ENCODE peak calls at places on chromosome 7, in five cellular contexts. M, T, H, D and J are unnamed samples. For H3K36me3 and H3K4me1, the result is how much of the 10 kb centered on the place peaks cover.

GRCh38 chr7:65923321-65923720 is 50.4 kb downstream of the VKORC1L1 start:
- DNase-seq in M (no peak), T (no peak), H (no peak), D (no peak), J (no peak)

GRCh38 chr7:411677-412312 is 107.9 kb downstream of the PDGFA start:
- DNase-seq in M (no peak), T (no peak), H (no peak), D (no peak), J (no peak)

GRCh38 chr7:129263168-129263567 is 38.3 kb downstream of the AHCYL2 start:
- DNase-seq in M (no peak), T (no peak), H (no peak), D (no peak), J (no peak)

GRCh38 chr7:112190120-112190519 is 16.1 kb downstream of the DOCK4 start:
- DNase-seq in M (no peak), T (no peak), H (no peak), D (no peak), J (no peak)

GRCh38 chr7:333399-333776 is 43.4 kb downstream of the FOXL3 start:
- DNase-seq in M (no peak), T (no peak), H (peak), D (no peak), J (no peak)

GRCh38 chr7:27999829-28000228 is 180.8 kb downstream of the JAZF1 start:
- DNase-seq in M (no peak), T (no peak), H (no peak), D (no peak), J (no peak)

GRCh38 chr7:128005117-128005516 is 26.1 kb downstream of the LRRC4 start:
- DNase-seq in M (no peak), T (peak), H (no peak), D (no peak), J (no peak)

GRCh38 chr7:138116156-138116555 is 39.9 kb downstream of the AKR1D1 start:
- DNase-seq in M (no peak), T (no peak), H (no peak), D (no peak), J (no peak)

GRCh38 chr7:116672596-116673503 is 854 bp downstream of the MET start:
- DNase-seq in M (no peak), T (no peak), H (no peak), D (peak), J (no peak)

GRCh38 chr7:73703225-73703624 is 16.2 kb downstream of the STX1A start:
- DNase-seq in M (no peak), T (no peak), H (no peak), D (no peak), J (no peak)
- H3K36me3 ChIP-seq in M (under half), T (under half), H (under half), D (under half), J (under half)

DNA sequence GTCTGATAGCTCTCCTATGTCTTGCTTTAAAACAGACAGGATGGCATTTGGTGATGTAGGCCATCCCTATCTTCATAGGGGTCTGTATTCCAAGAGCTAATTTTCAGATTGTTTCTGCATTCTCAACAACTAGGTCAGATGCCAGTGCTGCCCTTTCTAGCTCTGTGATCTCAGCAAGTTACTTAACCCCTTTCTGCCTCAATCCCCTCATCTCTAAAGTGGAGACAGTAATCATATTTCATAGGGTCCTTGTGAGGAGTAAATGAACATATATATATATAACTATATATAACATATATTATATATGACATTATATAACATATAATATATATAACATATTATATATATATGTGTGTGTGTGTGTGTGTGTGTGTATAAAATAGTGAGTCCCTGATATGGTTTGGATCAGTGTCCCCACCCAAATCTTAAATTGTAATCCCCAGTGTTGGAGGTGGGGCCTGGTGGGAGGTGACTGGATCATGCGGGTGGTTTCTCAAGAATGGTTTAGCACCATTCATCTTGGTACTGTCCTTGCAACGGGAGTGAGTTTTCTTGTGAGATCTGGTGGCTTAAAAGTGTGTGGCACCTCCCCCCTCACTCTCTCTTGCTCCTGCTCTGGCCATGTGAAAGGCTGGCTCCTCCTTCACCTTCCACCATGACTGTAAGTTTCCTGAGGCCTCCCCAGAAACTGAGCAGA is 45.2 kb downstream of the HIPK2 start:
- DNase-seq in M (no peak), T (no peak), H (no peak), D (no peak), J (no peak)
- H3K4me1 ChIP-seq in M (under half), T (under half), H (half or more), D (under half), J (under half)

DNA sequence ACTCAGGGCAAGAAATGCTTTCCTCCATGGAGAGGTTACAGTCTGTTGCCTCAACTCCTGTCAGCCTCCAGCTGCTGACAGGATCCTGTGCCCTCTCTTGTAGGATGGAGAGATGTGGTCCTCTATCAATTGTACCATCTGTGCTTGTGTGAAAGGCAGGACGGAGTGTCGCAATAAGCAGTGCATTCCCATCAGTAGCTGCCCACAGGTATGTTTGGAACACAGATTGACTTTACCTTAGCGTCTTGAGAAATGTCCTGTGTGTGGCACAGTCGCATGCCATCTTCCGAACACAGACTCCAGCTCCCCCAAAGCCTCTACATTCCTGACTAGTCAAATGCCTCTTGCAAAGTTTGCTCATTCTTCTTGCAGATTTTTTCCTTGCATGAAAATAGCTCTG is 152.6 kb downstream of the BMPER start:
- DNase-seq in M (no peak), T (no peak), H (no peak), D (no peak), J (no peak)
- H3K36me3 ChIP-seq in M (under half), T (under half), H (under half), D (under half), J (under half)

GRCh38 chr7:151249732-151250072 is 1.2 kb upstream of the SMARCD3 start:
- DNase-seq in M (no peak), T (no peak), H (peak), D (peak), J (no peak)
- H3K4me1 ChIP-seq in M (under half), T (under half), H (half or more), D (under half), J (under half)

GRCh38 chr7:55489552-55489951 is 82.8 kb downstream of the VOPP1 start:
- DNase-seq in M (no peak), T (no peak), H (no peak), D (no peak), J (no peak)
- H3K36me3 ChIP-seq in M (half or more), T (half or more), H (under half), D (under half), J (half or more)

GRCh38 chr7:47239927-47240570 is 341.9 kb downstream of the TNS3 start:
- DNase-seq in M (no peak), T (no peak), H (no peak), D (no peak), J (no peak)

GRCh38 chr7:47236480-47237208 is 345.3 kb downstream of the TNS3 start:
- DNase-seq in M (no peak), T (no peak), H (no peak), D (no peak), J (no peak)

GRCh38 chr7:47241112-47242065 is 340.5 kb downstream of the TNS3 start:
- DNase-seq in M (no peak), T (no peak), H (no peak), D (no peak), J (no peak)

GRCh38 chr7:47233996-47234395 is 347.9 kb downstream of the TNS3 start:
- DNase-seq in M (no peak), T (no peak), H (no peak), D (no peak), J (no peak)

GRCh38 chr7:47239034-47239433 is 342.9 kb downstream of the TNS3 start:
- DNase-seq in M (no peak), T (no peak), H (no peak), D (no peak), J (no peak)
- H3K4me1 ChIP-seq in M (under half), T (under half), H (under half), D (under half), J (under half)